ENCODE peak calls at places on chromosomes 5 and 9, in five cellular contexts. One of them, this sample, is unnamed.

GRCh38 chr9:120610975-120611689 is 31.2 kb upstream of the CDK5RAP2 start:
- DNase-seq in aorta: no peak
- DNase-seq in CD4-positive, CD25-positive, alpha-beta regulatory T cell: no peak
- DNase-seq in uterus: no peak
- DNase-seq in tibial artery: no peak
- DNase-seq in this sample: no peak

GRCh38 chr9:68522126-68522525 is 18.6 kb downstream of the TMEM252 start:
- DNase-seq in aorta: no peak
- DNase-seq in CD4-positive, CD25-positive, alpha-beta regulatory T cell: no peak
- DNase-seq in uterus: no peak
- DNase-seq in tibial artery: no peak
- DNase-seq in this sample: no peak

GRCh38 chr9:14051459-14051858 is 262.5 kb downstream of the NFIB start:
- DNase-seq in aorta: no peak
- DNase-seq in CD4-positive, CD25-positive, alpha-beta regulatory T cell: no peak
- DNase-seq in uterus: no peak
- DNase-seq in tibial artery: no peak
- DNase-seq in this sample: no peak

GRCh38 chr5:38602641-38603040 is 46.2 kb upstream of the LIFR start:
- DNase-seq in aorta: no peak
- DNase-seq in CD4-positive, CD25-positive, alpha-beta regulatory T cell: no peak
- DNase-seq in uterus: no peak
- DNase-seq in tibial artery: no peak
- DNase-seq in this sample: no peak

GRCh38 chr5:51242453-51242852 is 140.8 kb upstream of the ISL1 start:
- DNase-seq in aorta: no peak
- DNase-seq in CD4-positive, CD25-positive, alpha-beta regulatory T cell: no peak
- DNase-seq in uterus: no peak
- DNase-seq in tibial artery: no peak
- DNase-seq in this sample: no peak

GRCh38 chr9:127788337-127789011 is 2.6 kb downstream of the CDK9 start:
- DNase-seq in aorta: no peak
- DNase-seq in CD4-positive, CD25-positive, alpha-beta regulatory T cell: no peak
- DNase-seq in uterus: no peak
- DNase-seq in tibial artery: no peak
- DNase-seq in this sample: no peak

GRCh38 chr5:134176523-134177196 is at the start of gene SKP1:
- DNase-seq in aorta: peak; percentile 94
- DNase-seq in CD4-positive, CD25-positive, alpha-beta regulatory T cell: peak; percentile 92
- DNase-seq in uterus: peak; percentile 86
- DNase-seq in tibial artery: peak; percentile 86
- DNase-seq in this sample: peak; percentile 89

GRCh38 chr5:44246986-44247385 is 142.2 kb downstream of the FGF10 start:
- DNase-seq in aorta: no peak
- DNase-seq in CD4-positive, CD25-positive, alpha-beta regulatory T cell: no peak
- DNase-seq in uterus: no peak
- DNase-seq in tibial artery: no peak
- DNase-seq in this sample: no peak

GRCh38 chr5:56475689-56476486 is 242.8 kb upstream of the ANKRD55 start:
- DNase-seq in aorta: no peak
- DNase-seq in CD4-positive, CD25-positive, alpha-beta regulatory T cell: no peak
- DNase-seq in uterus: no peak
- DNase-seq in tibial artery: no peak
- DNase-seq in this sample: peak; percentile 72

GRCh38 chr5:59786271-59786805 is 107.2 kb downstream of the PDE4D start:
- DNase-seq in aorta: no peak
- DNase-seq in CD4-positive, CD25-positive, alpha-beta regulatory T cell: no peak
- DNase-seq in uterus: no peak
- DNase-seq in tibial artery: no peak
- DNase-seq in this sample: no peak

GRCh38 chr9:128101231-128101641 is 26.3 kb downstream of the PTGES2 start:
- DNase-seq in aorta: peak; percentile 74
- DNase-seq in CD4-positive, CD25-positive, alpha-beta regulatory T cell: no peak
- DNase-seq in uterus: peak; percentile 23
- DNase-seq in tibial artery: no peak
- DNase-seq in this sample: no peak

GRCh38 chr5:100311811-100312210 is 223.4 kb upstream of the FAM174A start:
- DNase-seq in aorta: no peak
- DNase-seq in CD4-positive, CD25-positive, alpha-beta regulatory T cell: no peak
- DNase-seq in uterus: no peak
- DNase-seq in tibial artery: no peak
- DNase-seq in this sample: no peak

GRCh38 chr5:9207820-9208418 is 338.0 kb downstream of the SEMA5A start:
- DNase-seq in aorta: no peak
- DNase-seq in CD4-positive, CD25-positive, alpha-beta regulatory T cell: no peak
- DNase-seq in uterus: no peak
- DNase-seq in tibial artery: no peak
- DNase-seq in this sample: no peak

GRCh38 chr5:119032653-119033052 is 38.2 kb upstream of the DMXL1 start:
- DNase-seq in aorta: no peak
- DNase-seq in CD4-positive, CD25-positive, alpha-beta regulatory T cell: no peak
- DNase-seq in uterus: no peak
- DNase-seq in tibial artery: no peak
- DNase-seq in this sample: no peak

GRCh38 chr5:119031047-119031886 is 39.6 kb upstream of the DMXL1 start:
- DNase-seq in aorta: no peak
- DNase-seq in CD4-positive, CD25-positive, alpha-beta regulatory T cell: peak; percentile 33
- DNase-seq in uterus: no peak
- DNase-seq in tibial artery: no peak
- DNase-seq in this sample: no peak

GRCh38 chr5:119031905-119032304 is 39.0 kb upstream of the DMXL1 start:
- DNase-seq in aorta: no peak
- DNase-seq in CD4-positive, CD25-positive, alpha-beta regulatory T cell: no peak
- DNase-seq in uterus: no peak
- DNase-seq in tibial artery: no peak
- DNase-seq in this sample: no peak

GRCh38 chr5:119033135-119033534 is 37.8 kb upstream of the DMXL1 start:
- DNase-seq in aorta: no peak
- DNase-seq in CD4-positive, CD25-positive, alpha-beta regulatory T cell: no peak
- DNase-seq in uterus: no peak
- DNase-seq in tibial artery: no peak
- DNase-seq in this sample: no peak

GRCh38 chr5:119028575-119028974 is 40.2 kb upstream of the DTWD2 start:
- DNase-seq in aorta: no peak
- DNase-seq in CD4-positive, CD25-positive, alpha-beta regulatory T cell: no peak
- DNase-seq in uterus: no peak
- DNase-seq in tibial artery: no peak
- DNase-seq in this sample: no peak
- H3K4me1 ChIP-seq in aorta: no peaks in the 10 kb centered on the region
- H3K4me1 ChIP-seq in CD4-positive, CD25-positive, alpha-beta regulatory T cell: peaks cover 16% of the 10 kb centered on the region
- H3K4me1 ChIP-seq in uterus: no peaks in the 10 kb centered on the region
- H3K4me1 ChIP-seq in tibial artery: no peaks in the 10 kb centered on the region
- H3K4me1 ChIP-seq in this sample: no peaks in the 10 kb centered on the region

GRCh38 chr9:78032599-78033457 is 1.2 kb upstream of the GNAQ start:
- DNase-seq in aorta: no peak
- DNase-seq in CD4-positive, CD25-positive, alpha-beta regulatory T cell: peak; percentile 59
- DNase-seq in uterus: no peak
- DNase-seq in tibial artery: no peak
- DNase-seq in this sample: no peak

GRCh38 chr9:78029601-78030552 is 1.7 kb downstream of the GNAQ start:
- DNase-seq in aorta: peak; percentile 77
- DNase-seq in CD4-positive, CD25-positive, alpha-beta regulatory T cell: peak; percentile 56
- DNase-seq in uterus: peak; percentile 27
- DNase-seq in tibial artery: no peak
- DNase-seq in this sample: peak; percentile 50

GRCh38 chr9:78030553-78031270 is 899 bp downstream of the GNAQ start:
- DNase-seq in aorta: peak; percentile 86
- DNase-seq in CD4-positive, CD25-positive, alpha-beta regulatory T cell: peak; percentile 64
- DNase-seq in uterus: peak; percentile 52
- DNase-seq in tibial artery: peak; percentile 79
- DNase-seq in this sample: peak; percentile 78

GRCh38 chr9:78031826-78032598 is 401 bp upstream of the GNAQ start:
- DNase-seq in aorta: peak; percentile 97
- DNase-seq in CD4-positive, CD25-positive, alpha-beta regulatory T cell: peak; percentile 61
- DNase-seq in uterus: peak; percentile 91
- DNase-seq in tibial artery: peak; percentile 97
- DNase-seq in this sample: peak; percentile 95

DNA sequence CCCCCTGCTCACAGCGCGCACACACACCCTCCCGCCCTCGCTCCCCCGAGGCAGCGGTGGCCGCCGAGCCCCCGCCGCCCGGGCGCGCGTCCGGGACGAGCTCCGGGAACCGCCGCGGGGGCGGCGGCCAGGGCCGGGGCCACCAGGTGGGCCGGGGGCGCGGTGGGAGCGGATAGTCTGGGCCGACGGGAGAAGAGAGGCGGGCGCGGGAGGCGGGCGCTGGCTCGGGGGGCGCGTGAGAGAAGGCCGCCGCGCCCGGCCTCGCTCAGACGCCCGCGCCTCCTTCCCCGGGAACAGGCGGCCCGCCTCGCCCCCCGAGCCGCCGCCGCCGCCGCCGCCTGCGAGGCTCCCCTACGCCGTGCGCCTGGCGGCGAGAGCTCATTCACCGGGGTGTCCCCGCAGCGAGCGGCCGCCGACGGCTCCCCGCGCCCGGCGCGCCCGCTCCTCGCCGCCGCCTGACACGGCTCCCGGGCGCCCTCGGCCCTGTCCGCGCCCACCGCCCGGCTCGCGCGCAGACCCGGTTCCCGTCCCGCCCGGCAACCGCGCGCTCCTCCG is at the start of gene GNAQ:
- DNase-seq in aorta: peak; percentile 84
- DNase-seq in CD4-positive, CD25-positive, alpha-beta regulatory T cell: no peak
- DNase-seq in uterus: peak; percentile 45
- DNase-seq in tibial artery: peak; percentile 70
- DNase-seq in this sample: peak; percentile 32
- H3K4me1 ChIP-seq in aorta: peaks cover 2% of the 10 kb centered on the region
- H3K4me1 ChIP-seq in CD4-positive, CD25-positive, alpha-beta regulatory T cell: peaks cover 61% of the 10 kb centered on the region
- H3K4me1 ChIP-seq in uterus: no peaks in the 10 kb centered on the region
- H3K4me1 ChIP-seq in tibial artery: peaks cover 56% of the 10 kb centered on the region
- H3K4me1 ChIP-seq in this sample: peaks cover 9% of the 10 kb centered on the region

DNA sequence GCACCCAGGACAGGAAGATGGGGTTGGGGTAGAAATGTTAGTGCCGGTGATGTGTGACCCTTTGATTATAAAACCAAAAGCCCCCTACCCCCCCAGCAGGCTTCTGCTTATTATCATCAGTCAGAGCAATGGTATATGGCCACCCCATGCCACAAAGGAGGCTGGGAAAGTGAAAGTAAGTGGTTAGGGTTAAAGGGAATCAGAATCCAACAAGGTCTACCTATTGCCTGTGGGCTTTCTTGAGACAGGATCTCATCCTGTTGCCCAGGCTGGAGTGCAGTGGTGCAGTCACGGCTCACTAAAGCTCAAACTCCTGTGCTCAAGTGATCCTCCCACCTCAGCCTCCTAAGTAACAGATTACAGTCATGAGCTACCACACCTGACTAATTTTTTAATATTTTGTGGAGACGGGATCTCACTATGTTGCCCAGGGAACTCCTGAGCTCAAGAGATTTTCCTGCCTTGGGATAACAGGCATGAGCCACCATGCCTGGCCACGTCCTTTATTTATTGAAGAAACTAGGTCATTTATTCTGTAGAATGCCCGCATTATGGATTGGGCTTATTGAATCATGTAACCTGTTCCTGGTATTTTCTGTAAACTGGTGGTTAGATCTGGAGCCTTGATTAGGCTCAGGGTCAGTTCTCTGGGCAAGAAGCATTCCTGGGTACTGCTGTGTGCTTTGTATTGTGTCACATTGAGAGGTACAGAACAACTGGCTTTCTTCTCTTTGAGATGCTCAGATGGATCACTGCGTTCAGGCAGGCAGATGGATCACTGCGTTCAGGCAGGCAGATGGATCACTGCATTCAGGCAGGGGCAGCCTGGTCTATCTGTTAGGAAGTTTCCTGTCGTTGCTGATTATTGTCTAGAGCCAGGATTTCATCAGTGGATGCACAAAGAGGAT is 41.6 kb downstream of the ERGIC1 start:
- DNase-seq in aorta: no peak
- DNase-seq in CD4-positive, CD25-positive, alpha-beta regulatory T cell: no peak
- DNase-seq in uterus: no peak
- DNase-seq in tibial artery: no peak
- DNase-seq in this sample: no peak
- H3K4me1 ChIP-seq in aorta: no peaks in the 10 kb centered on the region
- H3K4me1 ChIP-seq in CD4-positive, CD25-positive, alpha-beta regulatory T cell: no peaks in the 10 kb centered on the region
- H3K4me1 ChIP-seq in uterus: peaks cover 19% of the 10 kb centered on the region
- H3K4me1 ChIP-seq in tibial artery: peaks cover 86% of the 10 kb centered on the region
- H3K4me1 ChIP-seq in this sample: peaks cover 57% of the 10 kb centered on the region

GRCh38 chr9:131629827-131630205 is 84.5 kb downstream of the PRRT1B start:
- DNase-seq in aorta: no peak
- DNase-seq in CD4-positive, CD25-positive, alpha-beta regulatory T cell: no peak
- DNase-seq in uterus: no peak
- DNase-seq in tibial artery: no peak
- DNase-seq in this sample: no peak
- H3K4me1 ChIP-seq in aorta: no peaks in the 10 kb centered on the region
- H3K4me1 ChIP-seq in CD4-positive, CD25-positive, alpha-beta regulatory T cell: peaks cover 30% of the 10 kb centered on the region
- H3K4me1 ChIP-seq in uterus: no peaks in the 10 kb centered on the region
- H3K4me1 ChIP-seq in tibial artery: peaks cover 5% of the 10 kb centered on the region
- H3K4me1 ChIP-seq in this sample: no peaks in the 10 kb centered on the region

DNA sequence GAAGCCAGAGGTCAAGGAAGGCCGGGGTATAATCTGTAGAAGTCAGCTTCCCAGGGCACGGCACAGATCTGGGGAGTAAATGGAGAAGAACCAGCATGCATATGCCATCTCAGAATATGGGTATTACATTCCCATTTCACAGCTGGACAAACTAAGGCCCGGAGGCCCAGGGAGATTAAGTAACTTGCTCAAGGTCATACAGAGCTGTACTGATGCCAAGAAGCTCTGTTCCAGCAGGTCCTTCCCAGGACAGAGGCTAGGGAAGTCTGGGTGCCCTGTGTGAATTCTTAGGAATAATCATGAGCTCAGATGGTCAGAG is 19.2 kb downstream of the COL27A1 start:
- DNase-seq in aorta: peak; percentile 10
- DNase-seq in CD4-positive, CD25-positive, alpha-beta regulatory T cell: no peak
- DNase-seq in uterus: no peak
- DNase-seq in tibial artery: no peak
- DNase-seq in this sample: no peak
- H3K4me1 ChIP-seq in aorta: peaks cover 5% of the 10 kb centered on the region
- H3K4me1 ChIP-seq in CD4-positive, CD25-positive, alpha-beta regulatory T cell: no peaks in the 10 kb centered on the region
- H3K4me1 ChIP-seq in uterus: peaks cover 35% of the 10 kb centered on the region
- H3K4me1 ChIP-seq in tibial artery: peaks cover 90% of the 10 kb centered on the region
- H3K4me1 ChIP-seq in this sample: peaks cover 21% of the 10 kb centered on the region

GRCh38 chr5:171963416-171963815 is 43.0 kb downstream of the FBXW11 start:
- DNase-seq in aorta: no peak
- DNase-seq in CD4-positive, CD25-positive, alpha-beta regulatory T cell: no peak
- DNase-seq in uterus: no peak
- DNase-seq in tibial artery: no peak
- DNase-seq in this sample: no peak
- H3K4me1 ChIP-seq in aorta: no peaks in the 10 kb centered on the region
- H3K4me1 ChIP-seq in CD4-positive, CD25-positive, alpha-beta regulatory T cell: peaks cover 34% of the 10 kb centered on the region
- H3K4me1 ChIP-seq in uterus: peaks cover 10% of the 10 kb centered on the region
- H3K4me1 ChIP-seq in tibial artery: peaks cover 65% of the 10 kb centered on the region
- H3K4me1 ChIP-seq in this sample: peaks cover 15% of the 10 kb centered on the region

GRCh38 chr5:673140-673836 is 19.9 kb downstream of the TPPP start:
- DNase-seq in aorta: peak; percentile 70
- DNase-seq in CD4-positive, CD25-positive, alpha-beta regulatory T cell: no peak
- DNase-seq in uterus: no peak
- DNase-seq in tibial artery: peak; percentile 49
- DNase-seq in this sample: no peak
- H3K4me1 ChIP-seq in aorta: no peaks in the 10 kb centered on the region
- H3K4me1 ChIP-seq in CD4-positive, CD25-positive, alpha-beta regulatory T cell: peaks cover 31% of the 10 kb centered on the region
- H3K4me1 ChIP-seq in uterus: peaks cover 24% of the 10 kb centered on the region
- H3K4me1 ChIP-seq in tibial artery: peaks cover 41% of the 10 kb centered on the region
- H3K4me1 ChIP-seq in this sample: peaks cover 32% of the 10 kb centered on the region

DNA sequence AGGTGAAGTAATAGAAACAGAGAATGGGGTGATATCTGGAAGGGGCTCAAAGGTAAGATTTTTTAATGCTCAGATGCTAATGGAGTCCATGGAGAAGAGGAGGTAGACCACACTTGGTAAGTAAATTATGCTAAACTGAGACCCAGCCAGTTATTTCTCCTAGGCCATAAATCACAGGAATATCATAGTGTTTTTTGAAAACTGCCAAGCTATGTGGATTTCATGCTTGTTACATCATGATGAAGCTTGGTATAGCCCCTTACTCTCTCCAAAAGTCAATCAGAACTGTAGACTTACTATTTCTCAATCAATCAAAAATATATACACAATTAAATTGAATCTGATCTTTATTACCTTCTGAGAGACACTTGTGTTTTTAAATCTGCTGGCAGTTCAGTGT is 252.9 kb downstream of the PJA2 start:
- DNase-seq in aorta: no peak
- DNase-seq in CD4-positive, CD25-positive, alpha-beta regulatory T cell: no peak
- DNase-seq in uterus: no peak
- DNase-seq in tibial artery: no peak
- DNase-seq in this sample: no peak
- H3K4me1 ChIP-seq in aorta: no peaks in the 10 kb centered on the region
- H3K4me1 ChIP-seq in CD4-positive, CD25-positive, alpha-beta regulatory T cell: no peaks in the 10 kb centered on the region
- H3K4me1 ChIP-seq in uterus: no peaks in the 10 kb centered on the region
- H3K4me1 ChIP-seq in tibial artery: peaks cover 6% of the 10 kb centered on the region
- H3K4me1 ChIP-seq in this sample: no peaks in the 10 kb centered on the region

This sample was measured in testis.